ENCODE peak calls at places on chromosomes 12 and 14, in ten cellular contexts. Z is mammary epithelial cell, Y is mesenchymal stem cell, D is IMR-90, M is OCI-LY7, H is osteoblast, I is PC-9, T is GM23338, J is GM23248, S is Karpas-422. G is an unnamed sample.

GRCh38 chr14:23601845-23602180 is 23.2 kb upstream of the JPH4 start:
- DNase-seq in I (peak; percentile 50), Y (no peak), T (no peak), Z (no peak), J (no peak), S (no peak), M (no peak), D (no peak), H (no peak), G (no peak)

GRCh38 chr12:93526786-93527428 is 45.6 kb upstream of the SOCS2 start:
- DNase-seq in T (no peak), Z (peak; percentile 75), H (no peak), I (peak; percentile 74), Y (peak; percentile 87), J (peak; percentile 82), M (no peak), S (no peak), D (peak; percentile 96), G (peak; percentile 98)

GRCh38 chr14:79017561-79017960 is 847.4 kb downstream of the NRXN3 start:
- DNase-seq in M (no peak), Z (no peak), D (no peak), Y (no peak), J (no peak), H (peak; percentile 45), T (no peak), S (no peak), I (no peak), G (no peak)

GRCh38 chr12:108833757-108834472 is 23.5 kb downstream of the SSH1 start:
- DNase-seq in J (peak; percentile 80), Y (peak; percentile 76), S (no peak), Z (peak; percentile 44), M (no peak), T (no peak), H (no peak), I (peak; percentile 45), D (peak; percentile 83), G (peak; percentile 89)

GRCh38 chr14:99287269-99287942 is 15.4 kb upstream of the BCL11B start:
- DNase-seq in H (peak; percentile 8), M (no peak), Y (no peak), Z (no peak), J (no peak), I (no peak), D (no peak), T (no peak), S (no peak), G (peak; percentile 34)

GRCh38 chr14:91368681-91369416 is 48.8 kb downstream of the CCDC88C start:
- DNase-seq in H (peak; percentile 57), Y (no peak), D (no peak), M (peak; percentile 59), Z (no peak), J (no peak), T (no peak), S (peak; percentile 68), I (no peak), G (no peak)

GRCh38 chr14:86935241-86935640 is 1057.7 kb downstream of the GALC start:
- DNase-seq in S (no peak), D (peak; percentile 61), T (no peak), I (no peak), M (no peak), Z (peak; percentile 85), Y (no peak), J (no peak), H (no peak), G (peak; percentile 91)

GRCh38 chr12:27382126-27382795 is 49.6 kb downstream of the BMAL2 start:
- DNase-seq in Z (no peak), I (no peak), H (peak; percentile 94), S (no peak), J (no peak), Y (peak; percentile 4), D (no peak), M (no peak), T (no peak), G (peak; percentile 17)

GRCh38 chr14:67941456-67942018 is 122.0 kb downstream of the RAD51B start:
- DNase-seq in Z (no peak), Y (peak; percentile 58), J (peak; percentile 42), I (peak; percentile 43), S (no peak), M (no peak), T (peak; percentile 32), D (peak; percentile 38), H (no peak), G (peak; percentile 45)

GRCh38 chr14:81192594-81192993 is 28.2 kb downstream of the GTF2A1 start:
- DNase-seq in T (no peak), Y (no peak), S (no peak), I (no peak), D (no peak), J (no peak), Z (no peak), H (no peak), M (no peak), G (no peak)

GRCh38 chr12:19739195-19739776 is 300.0 kb downstream of the AEBP2 start:
- DNase-seq in D (peak; percentile 75), T (peak; percentile 73), H (peak; percentile 54), S (peak; percentile 82), I (peak; percentile 36), J (peak; percentile 72), M (peak; percentile 45), Y (peak; percentile 76), Z (peak; percentile 33), G (peak; percentile 65)

GRCh38 chr14:103404032-103404918 is 19.1 kb downstream of the MARK3 start:
- DNase-seq in T (no peak), H (no peak), J (peak; percentile 65), S (no peak), Y (peak; percentile 68), Z (no peak), M (no peak), I (no peak), D (peak; percentile 24), G (no peak)

GRCh38 chr14:40870252-40870651 is 736.4 kb upstream of the LRFN5 start:
- DNase-seq in M (no peak), J (no peak), T (peak; percentile 4), D (no peak), I (no peak), H (no peak), Z (no peak), Y (peak; percentile 2), S (no peak), G (no peak)

GRCh38 chr12:19846561-19846960 is 407.3 kb downstream of the AEBP2 start:
- DNase-seq in T (no peak), S (no peak), Z (peak; percentile 64), D (peak; percentile 69), H (no peak), I (no peak), Y (peak; percentile 78), M (no peak), J (peak; percentile 74), G (peak; percentile 27)

GRCh38 chr12:97167598-97167997 is 260.5 kb downstream of the NEDD1 start:
- DNase-seq in S (no peak), J (peak; percentile 13), D (no peak), H (no peak), M (no peak), T (no peak), I (no peak), Z (peak; percentile 2), Y (no peak), G (peak; percentile 90)

DNA sequence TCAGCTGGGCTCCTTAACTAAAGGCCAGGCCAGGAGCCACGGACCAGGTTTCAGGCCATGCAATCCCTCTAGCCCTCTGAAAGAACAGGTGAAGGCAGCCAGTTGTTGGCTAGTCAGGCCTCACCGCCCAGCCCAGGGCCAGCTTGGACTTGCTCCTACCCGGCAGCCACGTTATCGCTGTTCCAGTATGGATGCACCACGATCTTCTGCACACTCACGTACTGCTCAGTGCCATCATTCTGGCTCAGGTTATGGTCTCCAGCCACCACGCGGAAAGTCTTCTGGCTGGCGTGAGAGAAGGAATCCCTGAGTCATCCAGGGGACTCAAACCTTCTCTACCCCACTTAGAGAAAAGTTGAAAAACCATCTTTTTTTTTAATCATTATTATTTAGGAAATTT is 4.1 kb downstream of the CELA1 start:
- DNase-seq in S (no peak), M (no peak), Y (no peak), H (no peak), J (no peak), T (no peak), I (no peak), D (no peak), Z (no peak), G (no peak)
- H3K4me3 ChIP-seq in S (no peak overlapping the region), M (no peak overlapping the region), Y (no peak overlapping the region), H (no peak overlapping the region), J (no peak overlapping the region), T (no peak overlapping the region), I (no peak overlapping the region), D (no peak overlapping the region), Z (no peak overlapping the region), G (no peak overlapping the region)

GRCh38 chr12:66627988-66628317 is 50.9 kb downstream of the GRIP1 start:
- DNase-seq in Y (no peak), M (no peak), Z (no peak), I (no peak), H (no peak), T (no peak), D (no peak), J (no peak), S (no peak), G (no peak)
- H3K4me2 ChIP-seq in Y (no peak overlapping the region), M (peak overlapping the region; percentile 50), Z (no peak overlapping the region), I (no peak overlapping the region), H (no peak overlapping the region), T (no peak overlapping the region), D (no peak overlapping the region), J (no peak overlapping the region), S (no peak overlapping the region), G (no peak overlapping the region)

DNA sequence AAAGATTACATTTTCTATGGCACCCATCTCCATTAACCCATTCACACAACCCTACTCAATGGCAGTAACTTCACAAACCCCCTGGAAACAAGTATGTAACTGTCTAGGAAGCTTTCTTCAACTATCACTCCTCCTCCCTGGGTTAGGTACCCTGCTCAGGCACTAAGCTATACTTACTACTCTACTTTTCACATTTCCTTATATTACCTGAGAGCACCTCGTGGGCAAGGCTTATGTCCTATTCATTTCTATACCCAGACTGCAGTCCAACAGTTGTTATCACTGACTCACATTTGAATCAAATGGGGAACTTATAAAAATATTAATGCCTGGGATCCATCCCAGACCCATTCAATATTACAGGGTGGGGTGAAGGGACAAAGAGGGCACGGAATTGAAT is 4.6 kb downstream of the PAWR start:
- DNase-seq in T (no peak), Z (peak; percentile 56), H (no peak), M (no peak), J (no peak), I (no peak), Y (no peak), S (no peak), D (no peak), G (no peak)
- H3K4me3 ChIP-seq in T (peak overlapping the region; percentile 65), Z (peak overlapping the region; percentile 81), H (peak overlapping the region; percentile 50), M (peak overlapping the region; percentile 90), J (peak overlapping the region; percentile 84), I (peak overlapping the region; percentile 82), Y (no peak overlapping the region), S (peak overlapping the region; percentile 85), D (no peak overlapping the region), G (no peak overlapping the region)

DNA sequence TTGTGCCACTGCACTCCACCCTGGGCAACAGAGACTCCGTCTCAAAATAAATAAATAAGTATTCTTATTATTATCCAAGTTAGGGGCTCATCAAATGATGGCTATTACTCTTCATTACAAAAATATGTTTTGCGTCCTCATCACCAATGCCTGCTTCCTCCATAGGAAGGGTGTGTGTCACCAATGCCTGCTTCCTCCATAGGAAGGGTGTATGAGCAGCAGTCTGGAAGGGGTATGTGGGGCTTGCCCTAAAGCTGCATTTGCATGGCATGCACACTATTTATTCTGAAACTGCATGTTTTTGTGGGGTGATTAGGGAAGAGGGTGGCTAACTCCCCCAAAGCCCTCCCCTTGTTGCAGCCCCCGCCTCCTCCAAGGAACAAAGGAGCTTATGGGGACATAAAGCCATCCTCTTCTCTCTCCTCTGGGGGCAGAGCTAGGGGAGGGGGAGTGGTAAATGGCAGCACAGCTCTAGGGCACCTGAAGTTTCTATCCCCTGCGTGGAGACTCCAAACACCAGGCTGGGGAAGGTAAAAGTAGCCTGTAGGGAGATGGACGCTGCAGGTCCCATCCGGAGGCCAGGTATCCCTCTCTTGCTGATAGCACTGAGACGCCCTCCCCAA is 1.3 kb downstream of the CAMKK2 start:
- DNase-seq in S (peak; percentile 60), T (peak; percentile 51), J (no peak), D (no peak), I (no peak), M (peak; percentile 58), Z (no peak), Y (peak; percentile 25), H (no peak), G (no peak)
- H3K4me2 ChIP-seq in S (peak overlapping the region; percentile 96), T (peak overlapping the region; percentile 96), J (peak overlapping the region; percentile 73), D (peak overlapping the region; percentile 89), I (peak overlapping the region; percentile 93), M (peak overlapping the region; percentile 94), Z (peak overlapping the region; percentile 94), Y (peak overlapping the region; percentile 76), H (peak overlapping the region; percentile 94), G (peak overlapping the region; percentile 93)

G was measured in fibroblast of lung.